ENCODE peak calls at places on chromosomes 11 and 22, in five cellular contexts. Q, O, S, U and D are unnamed samples.
A peak's percentile ranks its signal among the peaks of the same experiment; 100 is the strongest.

GRCh38 chr22:24473278-24473677 is 21.9 kb upstream of the UPB1 start:
- DNase-seq in Q (no peak), O (no peak), S (no peak), U (no peak), D (no peak)

GRCh38 chr11:1744879-1745700 is 5.3 kb downstream of the IFITM10 start:
- DNase-seq in Q (no peak), O (no peak), S (no peak), U (no peak), D (no peak)

GRCh38 chr11:75161506-75161905 is 10.6 kb downstream of the SLCO2B1 start:
- DNase-seq in Q (peak; percentile 72), O (no peak), S (no peak), U (no peak), D (no peak)

GRCh38 chr11:59053387-59053786 is 32.7 kb upstream of the GLYATL1B start:
- DNase-seq in Q (peak; percentile 59), O (peak; percentile 74), S (peak; percentile 64), U (peak; percentile 37), D (peak; percentile 61)

GRCh38 chr11:118659956-118660645 is 19.3 kb downstream of the TREH start:
- DNase-seq in Q (no peak), O (no peak), S (peak; percentile 3), U (no peak), D (no peak)

GRCh38 chr11:68035266-68035876 is 3.5 kb upstream of the TCIRG1 start:
- DNase-seq in Q (no peak), O (no peak), S (no peak), U (no peak), D (no peak)

GRCh38 chr22:24430431-24431308 is 3.3 kb downstream of the ADORA2A start:
- DNase-seq in Q (no peak), O (no peak), S (no peak), U (no peak), D (no peak)

GRCh38 chr11:8831861-8832260 is 79.1 kb upstream of the AKIP1 start:
- DNase-seq in Q (no peak), O (no peak), S (no peak), U (no peak), D (no peak)

GRCh38 chr11:112727341-112727841 is 233.8 kb upstream of the NCAM1 start:
- DNase-seq in Q (no peak), O (no peak), S (no peak), U (no peak), D (no peak)
- H3K27ac ChIP-seq in Q (no peak overlapping the region), O (no peak overlapping the region), S (no peak overlapping the region), U (no peak overlapping the region), D (no peak overlapping the region)

GRCh38 chr22:41910050-41910598 is 4.8 kb downstream of the SHISA8 start:
- DNase-seq in Q (no peak), O (peak; percentile 75), S (no peak), U (no peak), D (peak; percentile 29)
- TF ChIP-seq EZH2 in Q (peak; percentile 95), O (peak; percentile 16), S (peak; percentile 58), U (no peak), D (no peak)

DNA sequence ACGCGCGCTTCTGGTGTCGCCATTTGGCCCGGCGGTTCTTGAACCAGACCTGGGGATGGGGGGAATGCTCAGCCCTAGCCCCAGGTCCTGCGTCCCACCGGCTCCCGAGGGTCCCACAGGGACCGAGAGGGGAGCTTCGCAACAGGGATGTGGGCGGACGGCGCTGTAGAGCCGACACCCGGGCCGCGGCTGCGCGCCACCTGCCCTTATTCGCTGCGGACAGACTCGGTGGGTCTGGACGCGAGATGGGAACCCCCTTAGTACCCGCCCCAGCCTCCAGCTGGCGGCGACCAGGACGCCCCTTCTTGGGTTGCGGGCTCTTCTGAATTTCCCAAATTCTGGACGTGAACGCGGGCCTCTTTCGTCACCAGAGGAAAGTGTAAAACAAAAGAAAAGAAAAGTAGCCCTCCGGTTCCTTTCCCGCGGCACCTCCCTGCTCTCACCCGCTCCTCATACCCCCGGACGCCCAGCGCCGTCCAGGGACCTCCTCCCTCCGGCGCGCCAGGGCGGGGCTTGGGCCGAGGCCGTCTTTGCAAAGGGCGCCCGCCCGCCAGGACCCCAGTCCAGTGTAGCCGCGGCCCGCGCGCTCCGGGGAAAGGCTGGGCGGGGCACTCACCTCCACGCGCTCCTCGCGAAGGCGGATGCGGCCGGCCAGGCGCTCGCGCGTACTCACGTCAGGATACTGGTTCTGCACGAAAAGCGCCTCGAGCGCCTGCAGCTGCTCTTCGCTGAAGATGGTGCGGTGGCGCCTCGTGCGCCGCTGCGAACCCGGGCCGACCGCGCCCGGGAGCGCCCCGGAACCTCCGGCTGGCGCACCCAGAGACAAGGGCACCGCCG is 827 bp downstream of the GSC2 start:
- DNase-seq in Q (no peak), O (peak; percentile 67), S (no peak), U (no peak), D (peak; percentile 31)
- H2AFZ ChIP-seq in Q (no peak overlapping the region), O (peak overlapping the region; percentile 79), S (peak overlapping the region; percentile 49), U (no peak overlapping the region), D (no peak overlapping the region)

GRCh38 chr11:44945639-44946038 is 5.0 kb downstream of the TP53I11 start:
- DNase-seq in Q (peak; percentile 23), O (no peak), S (no peak), U (no peak), D (no peak)
- H3K27ac ChIP-seq in Q (no peak overlapping the region), O (peak overlapping the region; percentile 26), S (no peak overlapping the region), U (no peak overlapping the region), D (no peak overlapping the region)

GRCh38 chr11:22341582-22341919 is 3.4 kb downstream of the SLC17A6 start:
- DNase-seq in Q (no peak), O (peak; percentile 26), S (peak; percentile 5), U (no peak), D (no peak)
- TF ChIP-seq EZH2 in Q (peak; percentile 82), O (no peak), S (no peak), U (no peak), D (no peak)

DNA sequence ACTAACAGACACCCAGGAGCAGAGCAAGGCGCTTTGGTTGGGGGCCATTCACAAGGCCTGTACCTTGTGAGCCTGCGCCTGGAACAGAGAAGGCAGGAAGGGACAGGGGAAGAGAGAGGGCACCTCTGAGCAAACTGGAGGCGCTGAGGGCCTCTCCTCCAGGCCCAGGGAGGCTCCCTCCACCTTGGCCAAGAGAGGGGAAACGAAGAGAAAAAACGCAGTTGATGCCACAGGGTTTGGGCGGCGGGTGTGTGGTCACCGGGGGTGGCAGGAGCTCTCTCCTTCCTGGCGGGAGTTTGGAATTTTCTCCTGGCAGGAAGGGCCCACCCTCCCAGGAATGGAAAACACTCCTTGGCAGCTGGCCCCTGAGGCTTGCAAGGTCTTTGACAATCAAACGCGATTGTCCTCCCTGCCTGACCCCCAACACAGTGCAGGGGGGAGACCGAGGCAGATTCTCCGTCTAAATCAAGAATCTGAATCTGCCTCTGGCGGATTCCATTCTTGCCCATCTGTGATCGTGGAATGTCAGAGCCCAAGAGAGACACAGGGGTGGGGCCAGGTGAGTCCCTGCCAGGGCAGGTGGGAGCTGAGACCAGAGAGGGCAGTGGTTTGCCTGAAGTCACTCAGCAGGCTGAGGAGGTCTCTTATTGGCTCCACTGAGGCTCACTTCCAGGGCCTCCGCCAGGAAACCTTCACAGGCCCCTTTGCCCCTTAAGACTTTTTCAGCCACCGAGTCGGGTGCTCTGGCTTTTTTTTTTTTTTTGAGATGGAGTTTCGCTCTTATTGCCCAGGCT is 21.0 kb downstream of the RPL3 start:
- DNase-seq in Q (no peak), O (no peak), S (no peak), U (no peak), D (no peak)
- H2AFZ ChIP-seq in Q (peak overlapping the region; percentile 85), O (no peak overlapping the region), S (no peak overlapping the region), U (no peak overlapping the region), D (no peak overlapping the region)